ENCODE peak calls at places on chromosomes 13 and 19, in five cellular contexts. R is fibroblast of mammary gland, F is heart left ventricle, S is body of pancreas, M is PC-9. K is an unnamed sample.

GRCh38 chr19:498591-498950 is 2.3 kb downstream of the MADCAM1 start:
- DNase-seq in F (no peak), S (no peak), R (no peak), M (no peak), K (no peak)

GRCh38 chr19:46133101-46133627 is 8.7 kb upstream of the IGFL3 start:
- DNase-seq in R (peak), S (peak), M (peak), F (peak), K (peak)

GRCh38 chr19:43789029-43789428 is 8.3 kb upstream of the KCNN4 start:
- DNase-seq in R (peak), M (no peak), F (no peak), S (no peak), K (no peak)

GRCh38 chr19:56111601-56112312 is 9.3 kb downstream of the ZNF787 start:
- DNase-seq in F (peak), S (peak), R (no peak), M (peak), K (no peak)

GRCh38 chr13:100707818-100708740 is 33.5 kb upstream of the TMTC4 start:
- DNase-seq in S (no peak), F (no peak), M (no peak), R (peak), K (no peak)

GRCh38 chr13:50422181-50423148 is 407.2 kb downstream of the KCNRG start:
- DNase-seq in F (no peak), S (no peak), M (no peak), R (no peak), K (no peak)

GRCh38 chr19:34082289-34083077 is 89.8 kb upstream of the LSM14A start:
- DNase-seq in M (no peak), F (no peak), R (no peak), S (no peak), K (peak)

GRCh38 chr13:80037505-80037888 is 303.4 kb downstream of the SPRY2 start:
- DNase-seq in M (no peak), S (no peak), R (peak), F (no peak), K (no peak)

GRCh38 chr13:50574731-50575130 is 268.8 kb downstream of the DLEU7 start:
- DNase-seq in M (no peak), F (no peak), S (no peak), R (peak), K (no peak)

GRCh38 chr19:28546148-28546685 is 666.7 kb downstream of the UQCRFS1 start:
- DNase-seq in R (no peak), F (no peak), M (no peak), S (no peak), K (no peak)

GRCh38 chr13:42136518-42136917 is 88.1 kb downstream of the DGKH start:
- DNase-seq in R (no peak), M (no peak), F (no peak), S (no peak), K (no peak)

GRCh38 chr13:101514695-101515275 is 62.3 kb downstream of the ITGBL1 start:
- DNase-seq in M (peak), F (no peak), S (peak), R (peak), K (peak)

GRCh38 chr19:19562665-19563347 is 24.7 kb downstream of the CILP2 start:
- DNase-seq in F (no peak), R (no peak), S (no peak), M (no peak), K (no peak)

GRCh38 chr13:80668452-80668851 is 327.5 kb upstream of the SPRY2 start:
- DNase-seq in S (no peak), M (no peak), R (peak), F (no peak), K (no peak)

GRCh38 chr13:77896536-77896935 is 22.1 kb downstream of the EDNRB start:
- DNase-seq in F (peak), S (peak), M (no peak), R (peak), K (no peak)

GRCh38 chr13:45108716-45109706 is 11.3 kb upstream of the GTF2F2 start:
- DNase-seq in R (peak), S (no peak), M (no peak), F (no peak), K (no peak)

GRCh38 chr13:79989251-79989661 is 351.7 kb downstream of the SPRY2 start:
- DNase-seq in F (no peak), M (peak), S (no peak), R (peak), K (no peak)

GRCh38 chr19:55384576-55385235 is 614 bp upstream of the TMEM238 start:
- DNase-seq in S (peak), M (no peak), R (no peak), F (no peak), K (no peak)

GRCh38 chr13:98158172-98158907 is 15.4 kb downstream of the FARP1 start:
- DNase-seq in R (no peak), S (no peak), M (no peak), F (peak), K (no peak)

GRCh38 chr13:98156259-98156658 is 13.4 kb downstream of the FARP1 start:
- DNase-seq in M (no peak), F (no peak), R (no peak), S (no peak), K (no peak)

GRCh38 chr13:98157188-98157587 is 14.3 kb downstream of the FARP1 start:
- DNase-seq in S (no peak), R (no peak), M (no peak), F (no peak), K (peak)

GRCh38 chr13:98155475-98156111 is 12.7 kb downstream of the FARP1 start:
- DNase-seq in R (peak), M (no peak), F (no peak), S (peak), K (no peak)

DNA sequence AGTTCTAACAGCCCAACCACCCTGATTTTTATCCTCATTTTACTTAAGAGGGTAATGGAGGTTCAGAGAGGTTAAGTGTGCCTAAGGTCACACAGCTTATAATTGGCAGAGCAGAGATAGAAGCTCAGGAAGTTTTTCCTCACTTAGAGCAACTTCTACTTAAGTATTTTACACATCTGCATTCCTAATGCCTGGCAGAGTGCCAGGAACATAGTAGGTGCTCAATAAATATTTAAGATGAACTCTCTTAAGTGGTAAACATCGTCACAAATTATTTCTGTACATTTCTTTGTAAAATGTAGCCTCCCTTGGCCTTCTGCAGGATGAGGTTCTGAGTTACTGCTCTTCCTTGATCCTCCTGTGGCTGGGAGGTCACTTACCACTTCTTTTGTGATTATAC is 14.7 kb downstream of the FARP1 start:
- DNase-seq in M (no peak), F (no peak), S (no peak), R (no peak), K (no peak)
- H3K4me3 ChIP-seq in M (no peak), F (no peak), S (no peak), R (no peak), K (no peak)

DNA sequence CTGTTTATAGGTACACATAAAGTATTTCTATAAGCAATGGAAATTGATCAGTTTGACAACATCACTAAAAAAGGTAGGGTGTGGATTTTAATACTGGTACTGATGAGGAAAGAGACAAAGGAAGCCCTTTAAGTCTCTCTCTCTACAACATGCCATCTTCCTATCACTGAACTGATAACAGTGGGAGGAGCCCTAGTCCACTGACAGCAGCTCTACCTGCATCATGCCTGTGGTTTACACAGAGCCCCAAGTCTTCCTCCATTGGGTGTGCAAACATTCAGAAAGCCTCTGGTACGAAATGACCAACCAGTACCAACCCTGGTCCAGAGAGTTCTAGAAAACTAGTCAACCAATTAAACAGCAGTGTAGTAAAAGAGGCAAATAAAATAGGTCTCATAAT is 53.4 kb downstream of the KLF12 start:
- DNase-seq in M (no peak), R (no peak), S (no peak), F (no peak), K (no peak)
- TF ChIP-seq CTCF in M (no peak), R (no peak), S (no peak), F (no peak), K (no peak)

GRCh38 chr13:40585911-40586471 is 80.5 kb downstream of the FOXO1 start:
- DNase-seq in R (peak), S (no peak), F (no peak), M (peak), K (no peak)
- H3K4me3 ChIP-seq in R (no peak), S (no peak), F (no peak), M (no peak), K (no peak)

GRCh38 chr13:110509478-110509926 is 52.0 kb downstream of the RAB20 start:
- DNase-seq in M (no peak), R (no peak), S (no peak), F (no peak), K (no peak)

GRCh38 chr13:110505594-110505993 is 55.9 kb downstream of the RAB20 start:
- DNase-seq in R (no peak), M (no peak), F (no peak), S (no peak), K (no peak)

GRCh38 chr13:110506396-110506795 is 55.1 kb downstream of the RAB20 start:
- DNase-seq in F (no peak), M (no peak), R (no peak), S (no peak), K (no peak)

GRCh38 chr13:110506859-110507566 is 54.5 kb downstream of the RAB20 start:
- DNase-seq in R (no peak), F (peak), M (peak), S (peak), K (no peak)

DNA sequence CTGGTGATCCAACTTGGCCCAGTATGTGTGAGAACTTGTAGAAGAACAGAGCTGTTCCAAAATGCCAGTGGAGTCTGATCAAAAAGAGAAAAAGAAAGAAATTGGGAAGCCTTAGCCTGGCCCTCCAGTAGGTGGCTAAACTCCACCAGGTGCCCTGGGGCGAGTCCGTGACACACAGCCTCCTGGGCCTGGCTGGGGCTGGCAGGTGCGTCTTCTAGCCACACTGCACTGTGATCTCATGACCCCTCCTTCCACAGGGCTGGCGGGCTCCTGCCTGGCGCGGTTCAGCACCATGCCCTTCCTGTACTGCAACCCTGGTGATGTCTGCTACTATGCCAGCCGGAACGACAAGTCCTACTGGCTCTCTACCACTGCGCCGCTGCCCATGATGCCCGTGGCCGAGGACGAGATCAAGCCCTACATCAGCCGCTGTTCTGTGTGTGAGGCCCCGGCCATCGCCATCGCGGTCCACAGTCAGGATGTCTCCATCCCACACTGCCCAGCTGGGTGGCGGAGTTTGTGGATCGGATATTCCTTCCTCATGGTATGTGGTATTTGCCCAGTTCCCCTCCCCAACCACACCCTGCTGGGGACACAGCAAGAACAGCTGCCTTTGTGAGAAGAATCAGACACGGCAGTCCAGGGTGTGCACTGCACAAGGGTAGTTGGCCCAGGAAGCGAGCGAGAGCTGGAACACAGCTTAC is 53.7 kb downstream of the RAB20 start:
- DNase-seq in R (no peak), F (peak), M (peak), S (peak), K (no peak)
- TF ChIP-seq CTCF in R (no peak), F (peak), M (peak), S (peak), K (no peak)

GRCh38 chr19:11028146-11028545 is 61.1 kb upstream of the LDLR start:
- DNase-seq in R (no peak), S (no peak), M (no peak), F (no peak), K (no peak)
- H3K4me3 ChIP-seq in R (no peak), S (no peak), M (no peak), F (no peak), K (no peak)

GRCh38 chr19:1850809-1851544 is 2.7 kb upstream of the REXO1 start:
- DNase-seq in S (no peak), F (no peak), R (no peak), M (no peak), K (no peak)
- TF ChIP-seq CTCF in S (no peak), F (no peak), R (peak), M (no peak), K (peak)

DNA sequence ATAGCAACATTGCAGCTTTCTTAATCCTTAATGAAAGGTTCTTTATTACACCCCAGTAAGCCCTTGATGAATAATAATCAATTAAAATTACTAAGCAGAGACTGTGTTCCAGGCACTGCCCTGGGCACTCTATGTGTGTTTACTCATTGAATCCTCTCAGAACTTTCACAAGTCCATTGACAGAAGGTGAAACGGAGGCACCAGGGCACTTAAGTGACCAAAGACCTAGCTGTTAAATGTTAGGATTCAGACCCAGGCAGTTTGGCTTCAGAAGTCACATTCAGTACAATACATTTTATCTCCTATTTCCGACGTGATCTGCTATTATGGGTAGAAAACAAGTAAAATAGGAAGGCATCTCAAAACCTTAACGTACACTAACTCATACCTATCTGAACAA is 2.7 kb downstream of the GPR183 start:
- DNase-seq in F (no peak), R (no peak), M (no peak), S (no peak), K (no peak)
- H3K4me3 ChIP-seq in F (no peak), R (no peak), M (no peak), S (no peak), K (no peak)

DNA sequence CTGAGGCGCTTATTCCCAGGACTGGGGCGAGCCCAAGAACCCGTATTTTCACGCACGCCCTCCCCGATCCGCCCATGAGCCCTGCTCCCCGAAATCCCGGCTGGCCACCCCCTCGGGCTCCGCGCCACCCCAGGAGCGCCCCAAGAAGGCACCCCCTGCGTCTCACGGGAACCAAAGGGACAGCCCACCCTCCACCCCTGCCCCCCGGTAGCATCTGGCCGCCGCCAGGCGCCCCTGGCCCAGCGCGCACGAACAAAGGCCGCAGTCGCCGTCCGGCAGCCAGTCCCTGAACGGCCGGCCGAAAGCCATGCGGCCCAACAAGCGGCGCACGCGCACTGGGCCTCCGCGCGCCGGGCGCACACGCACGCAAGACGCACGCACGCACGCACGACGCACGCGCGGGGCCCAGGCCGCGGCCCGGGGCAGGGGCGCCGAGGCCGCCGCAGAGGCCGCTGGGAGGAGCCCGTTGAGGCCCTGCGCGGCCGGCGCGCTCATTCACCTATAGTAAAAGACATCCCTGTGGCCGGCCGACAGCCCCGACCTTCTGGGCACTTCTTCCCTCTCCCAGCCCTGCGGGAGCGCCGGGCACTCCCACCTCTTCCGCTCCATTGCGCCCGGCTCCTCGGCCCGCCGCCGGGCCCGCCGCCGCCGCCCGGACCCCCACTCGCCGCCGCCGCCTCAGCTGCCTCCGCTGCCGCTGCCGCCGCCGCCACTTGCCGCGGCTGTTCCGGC is 476 bp downstream of the MBD3 start:
- DNase-seq in F (peak), S (peak), M (peak), R (peak), K (peak)
- TF ChIP-seq CTCF in F (no peak), S (no peak), M (no peak), R (no peak), K (no peak)